ENCODE peak calls at places on chromosomes 2 and 18, in six cellular contexts. M is GM12878, A is K562, X is H1, D is HepG2, R is HCT116. H is an unnamed sample.

GRCh38 chr2:148240838-148241237 is 219.9 kb downstream of the MBD5 start:
- DNase-seq in M (no peak), A (no peak), X (no peak), D (no peak), R (no peak), H (no peak)

GRCh38 chr2:63378589-63378988 is 209.7 kb downstream of the WDPCP start:
- DNase-seq in M (no peak), A (peak; percentile 14), X (no peak), D (no peak), R (no peak), H (no peak)

GRCh38 chr2:217484046-217484445 is 518.7 kb downstream of the TNS1 start:
- DNase-seq in M (no peak), A (no peak), X (no peak), D (no peak), R (no peak), H (no peak)

GRCh38 chr2:46850742-46851141 is 64.9 kb downstream of the MCFD2 start:
- DNase-seq in M (no peak), A (no peak), X (no peak), D (no peak), R (no peak), H (no peak)

GRCh38 chr2:240136671-240137292 is 677 bp upstream of the COPS9 start:
- DNase-seq in M (no peak), A (no peak), X (no peak), D (no peak), R (no peak), H (no peak)

GRCh38 chr2:182542501-182543258 is 115.8 kb upstream of the PDE1A start:
- DNase-seq in M (no peak), A (no peak), X (no peak), D (no peak), R (no peak), H (no peak)

GRCh38 chr2:240123821-240124650 is 12.1 kb downstream of the COPS9 start:
- DNase-seq in M (no peak), A (no peak), X (peak; percentile 28), D (no peak), R (no peak), H (no peak)

GRCh38 chr2:55627915-55628314 is 10.5 kb upstream of the PPP4R3B start:
- DNase-seq in M (no peak), A (no peak), X (no peak), D (no peak), R (no peak), H (no peak)

GRCh38 chr2:233111427-233111826 is 51.3 kb downstream of the INPP5D start:
- DNase-seq in M (no peak), A (no peak), X (no peak), D (no peak), R (no peak), H (no peak)

GRCh38 chr18:59821983-59822382 is 77.8 kb upstream of the PMAIP1 start:
- DNase-seq in M (no peak), A (no peak), X (no peak), D (no peak), R (no peak), H (no peak)

GRCh38 chr18:48674198-48674721 is 135.4 kb downstream of the CTIF start:
- DNase-seq in M (no peak), A (no peak), X (no peak), D (peak; percentile 22), R (no peak), H (no peak)

DNA sequence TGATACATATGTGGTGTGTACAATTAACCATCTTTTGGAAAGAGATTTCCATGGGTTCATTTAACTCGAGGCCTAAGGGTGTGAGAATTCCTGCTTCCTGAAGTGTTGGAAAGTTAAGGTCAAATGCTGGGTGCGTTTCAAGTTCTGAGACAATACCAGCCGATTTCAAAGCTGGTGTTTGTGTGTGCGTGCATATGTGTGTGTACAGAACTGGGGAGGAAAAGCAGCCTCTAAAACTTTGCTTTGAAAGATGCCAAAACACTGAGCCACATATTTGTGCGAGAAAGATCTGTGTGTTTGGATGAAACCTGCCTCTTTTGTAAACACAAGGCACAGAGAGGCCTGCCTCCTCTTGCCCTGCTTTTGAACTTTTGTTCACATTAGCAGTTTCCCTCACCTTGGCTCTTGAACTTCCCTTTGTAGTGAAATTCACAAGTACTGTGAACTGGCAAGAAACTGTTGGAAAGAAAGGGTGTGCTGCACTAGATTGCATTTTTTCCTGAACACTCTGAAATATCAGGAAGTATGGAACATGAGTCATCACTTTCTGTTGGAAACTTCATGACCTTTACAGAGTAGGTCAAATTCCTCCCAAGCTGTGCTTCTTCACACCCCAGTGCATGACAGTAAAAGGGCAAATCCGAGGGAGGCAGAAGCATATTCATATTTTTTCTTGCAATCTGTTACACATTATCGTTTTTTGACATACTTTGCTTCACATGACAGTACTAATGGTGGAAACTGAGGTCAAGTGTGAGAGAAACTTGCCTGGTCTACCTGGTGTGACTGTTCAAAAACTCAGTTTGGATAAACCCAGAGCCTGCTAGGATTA is 20.0 kb upstream of the CAVIN2 start:
- DNase-seq in M (no peak), A (peak; percentile 68), X (no peak), D (peak; percentile 100), R (peak; percentile 81), H (no peak)
- H3K4me1 ChIP-seq in M (no peaks in the 10 kb centered on the region), A (peaks cover 33% of the 10 kb centered on the region), X (no peaks in the 10 kb centered on the region), D (peaks cover 92% of the 10 kb centered on the region), R (peaks cover 45% of the 10 kb centered on the region), H (no peaks in the 10 kb centered on the region)

GRCh38 chr2:178679891-178680290 is 127.3 kb downstream of the TTN start:
- DNase-seq in M (no peak), A (no peak), X (no peak), D (no peak), R (no peak), H (no peak)
- TF ChIP-seq ZNF274 in M (no peak), A (no peak), X (no peak), D (no peak), R (no peak), H (no peak)

GRCh38 chr2:1495676-1496393 is 82.6 kb downstream of the TPO start:
- DNase-seq in M (no peak), A (no peak), X (no peak), D (no peak), R (no peak), H (no peak)

GRCh38 chr2:1498176-1498575 is 84.9 kb downstream of the TPO start:
- DNase-seq in M (no peak), A (no peak), X (no peak), D (no peak), R (no peak), H (no peak)

GRCh38 chr2:1497122-1497611 is 83.9 kb downstream of the TPO start:
- DNase-seq in M (no peak), A (no peak), X (no peak), D (no peak), R (no peak), H (no peak)

GRCh38 chr2:1494906-1495305 is 81.6 kb downstream of the TPO start:
- DNase-seq in M (no peak), A (no peak), X (no peak), D (no peak), R (no peak), H (no peak)

GRCh38 chr2:1496394-1496821 is 83.1 kb downstream of the TPO start:
- DNase-seq in M (no peak), A (no peak), X (no peak), D (no peak), R (no peak), H (no peak)
- H3K4me3 ChIP-seq in M (no peak overlapping the region), A (no peak overlapping the region), X (no peak overlapping the region), D (no peak overlapping the region), R (no peak overlapping the region), H (no peak overlapping the region)

DNA sequence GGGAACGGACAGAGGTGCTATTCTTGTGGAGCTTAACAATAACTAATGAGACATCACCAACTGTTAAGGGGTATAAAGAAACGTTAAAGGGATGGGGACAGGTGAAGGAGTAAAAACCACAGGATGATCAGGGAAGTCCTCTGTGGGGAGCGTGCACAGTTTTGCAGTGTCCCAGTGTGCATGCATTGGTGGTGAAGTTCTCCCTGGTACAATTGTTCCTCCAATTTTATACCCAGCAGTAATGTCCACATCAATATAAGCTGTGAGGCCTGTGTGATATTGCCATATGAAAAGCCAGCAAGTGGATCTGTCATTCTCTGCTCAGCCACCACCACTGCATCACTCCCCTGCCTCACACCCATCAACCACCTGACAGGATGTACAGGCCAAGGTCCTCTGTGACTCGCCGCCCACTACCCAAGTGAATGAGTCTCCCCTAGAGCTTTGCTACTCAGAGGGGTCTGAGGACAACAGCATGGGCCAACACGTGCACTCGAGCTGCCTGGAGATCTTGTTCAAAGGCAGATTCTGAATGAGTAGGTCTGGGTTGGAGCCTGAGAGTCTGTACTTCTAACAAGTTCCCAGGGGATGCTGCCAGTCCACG is 4.6 kb downstream of the MLPH start:
- DNase-seq in M (no peak), A (no peak), X (no peak), D (no peak), R (no peak), H (no peak)
- H3K4me1 ChIP-seq in M (no peaks in the 10 kb centered on the region), A (no peaks in the 10 kb centered on the region), X (peaks cover 18% of the 10 kb centered on the region), D (no peaks in the 10 kb centered on the region), R (peaks cover 53% of the 10 kb centered on the region), H (peaks cover 3% of the 10 kb centered on the region)

GRCh38 chr2:161417428-161418274 is 1.6 kb downstream of the TBR1 start:
- DNase-seq in M (no peak), A (no peak), X (no peak), D (no peak), R (no peak), H (no peak)

GRCh38 chr2:161416633-161417427 is 733 bp downstream of the TBR1 start:
- DNase-seq in M (no peak), A (no peak), X (peak; percentile 72), D (no peak), R (no peak), H (no peak)

GRCh38 chr2:161415467-161416293 is 417 bp upstream of the TBR1 start:
- DNase-seq in M (no peak), A (no peak), X (no peak), D (peak; percentile 10), R (no peak), H (no peak)

GRCh38 chr2:161415041-161415440 is 1.1 kb upstream of the TBR1 start:
- DNase-seq in M (no peak), A (no peak), X (no peak), D (no peak), R (no peak), H (no peak)

DNA sequence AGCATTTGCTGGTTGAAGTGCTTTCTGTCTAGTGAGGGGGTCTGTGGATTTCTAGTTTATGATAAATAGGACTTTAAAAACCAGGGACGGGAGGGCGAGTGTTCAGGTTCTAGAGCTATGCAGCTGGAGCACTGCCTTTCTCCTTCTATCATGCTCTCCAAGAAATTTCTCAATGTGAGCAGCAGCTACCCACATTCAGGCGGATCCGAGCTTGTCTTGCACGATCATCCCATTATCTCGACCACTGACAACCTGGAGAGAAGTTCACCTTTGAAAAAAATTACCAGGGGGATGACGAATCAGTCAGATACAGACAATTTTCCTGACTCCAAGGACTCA is at the start of gene TBR1:
- DNase-seq in M (no peak), A (no peak), X (no peak), D (no peak), R (no peak), H (no peak)
- TF ChIP-seq ZNF274 in M (no peak), A (no peak), X (no peak), D (no peak), R (no peak), H (no peak)

DNA sequence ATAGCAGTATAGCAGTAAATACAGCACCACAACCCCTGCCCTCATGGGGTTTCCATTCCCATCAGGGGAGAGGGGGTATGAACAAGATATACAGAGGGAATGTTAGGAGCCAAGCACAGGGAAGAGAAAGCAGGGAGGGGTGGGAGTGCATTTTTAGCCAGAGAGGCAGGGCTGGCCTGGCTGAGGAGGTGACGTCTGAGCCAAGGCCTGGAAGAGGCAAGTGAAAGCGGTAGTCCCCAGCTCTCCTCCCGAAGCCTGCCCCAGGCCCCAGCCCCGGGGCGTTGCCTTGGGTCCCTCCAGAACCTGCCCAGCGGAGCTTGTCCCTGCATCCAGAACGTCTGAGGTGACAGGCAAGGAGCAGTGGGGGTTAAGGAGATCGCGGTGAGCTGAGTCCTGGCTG is 45.1 kb upstream of the FOSL2 start:
- DNase-seq in M (no peak), A (no peak), X (no peak), D (no peak), R (no peak), H (no peak)
- H3K4me3 ChIP-seq in M (no peak overlapping the region), A (no peak overlapping the region), X (no peak overlapping the region), D (peak overlapping the region; percentile 20), R (no peak overlapping the region), H (no peak overlapping the region)